ENCODE peak calls at places on chromosomes 12 and 14, in six cellular contexts. One of them, this sample, is unnamed.

GRCh38 chr12:10174986-10175614 is 3.2 kb upstream of the OLR1 start:
- DNase-seq in H1: no peak
- DNase-seq in K562: no peak
- DNase-seq in HCT116: no peak
- DNase-seq in GM12878: no peak
- DNase-seq in NT2/D1: no peak
- DNase-seq in this sample: no peak

GRCh38 chr12:8081228-8081920 is 700 bp upstream of the NECAP1 start:
- DNase-seq in H1: no peak
- DNase-seq in K562: peak
- DNase-seq in HCT116: no peak
- DNase-seq in GM12878: no peak
- DNase-seq in NT2/D1: no peak
- DNase-seq in this sample: no peak

GRCh38 chr12:71799105-71799504 is 40.5 kb upstream of the TBC1D15 start:
- DNase-seq in H1: no peak
- DNase-seq in HCT116: no peak
- DNase-seq in K562: no peak
- DNase-seq in NT2/D1: peak
- DNase-seq in GM12878: no peak
- DNase-seq in this sample: no peak

GRCh38 chr12:40615590-40615989 is 76.6 kb upstream of the CNTN1 start:
- DNase-seq in HCT116: no peak
- DNase-seq in H1: no peak
- DNase-seq in K562: no peak
- DNase-seq in GM12878: no peak
- DNase-seq in NT2/D1: no peak
- DNase-seq in this sample: no peak

GRCh38 chr14:32311294-32312009 is 17.6 kb upstream of the AKAP6 start:
- DNase-seq in HCT116: no peak
- DNase-seq in NT2/D1: no peak
- DNase-seq in K562: no peak
- DNase-seq in H1: no peak
- DNase-seq in GM12878: no peak
- DNase-seq in this sample: peak

GRCh38 chr14:59281613-59282012 is 93.1 kb downstream of the DAAM1 start:
- DNase-seq in NT2/D1: no peak
- DNase-seq in HCT116: no peak
- DNase-seq in K562: no peak
- DNase-seq in H1: no peak
- DNase-seq in GM12878: no peak
- DNase-seq in this sample: no peak

GRCh38 chr14:35643513-35643912 is 109.5 kb downstream of the INSM2 start:
- DNase-seq in K562: no peak
- DNase-seq in NT2/D1: no peak
- DNase-seq in HCT116: no peak
- DNase-seq in H1: no peak
- DNase-seq in GM12878: no peak
- DNase-seq in this sample: no peak

GRCh38 chr14:33596211-33597080 is 354.4 kb downstream of the EGLN3 start:
- DNase-seq in GM12878: no peak
- DNase-seq in HCT116: no peak
- DNase-seq in K562: no peak
- DNase-seq in NT2/D1: no peak
- DNase-seq in H1: no peak
- DNase-seq in this sample: no peak

GRCh38 chr12:67772276-67773169 is 124.0 kb downstream of the DYRK2 start:
- DNase-seq in HCT116: no peak
- DNase-seq in GM12878: no peak
- DNase-seq in NT2/D1: peak
- DNase-seq in K562: no peak
- DNase-seq in H1: peak
- DNase-seq in this sample: no peak

GRCh38 chr14:88386395-88386794 is 938 bp downstream of the SPATA7 start:
- DNase-seq in NT2/D1: no peak
- DNase-seq in H1: no peak
- DNase-seq in K562: no peak
- DNase-seq in GM12878: no peak
- DNase-seq in HCT116: no peak
- DNase-seq in this sample: no peak
- TF ChIP-seq ZNF274 in NT2/D1: no peak
- TF ChIP-seq ZNF274 in H1: no peak
- TF ChIP-seq ZNF274 in K562: no peak
- TF ChIP-seq ZNF274 in GM12878: no peak
- TF ChIP-seq ZNF274 in HCT116: no peak
- TF ChIP-seq ZNF274 in this sample: no peak

DNA sequence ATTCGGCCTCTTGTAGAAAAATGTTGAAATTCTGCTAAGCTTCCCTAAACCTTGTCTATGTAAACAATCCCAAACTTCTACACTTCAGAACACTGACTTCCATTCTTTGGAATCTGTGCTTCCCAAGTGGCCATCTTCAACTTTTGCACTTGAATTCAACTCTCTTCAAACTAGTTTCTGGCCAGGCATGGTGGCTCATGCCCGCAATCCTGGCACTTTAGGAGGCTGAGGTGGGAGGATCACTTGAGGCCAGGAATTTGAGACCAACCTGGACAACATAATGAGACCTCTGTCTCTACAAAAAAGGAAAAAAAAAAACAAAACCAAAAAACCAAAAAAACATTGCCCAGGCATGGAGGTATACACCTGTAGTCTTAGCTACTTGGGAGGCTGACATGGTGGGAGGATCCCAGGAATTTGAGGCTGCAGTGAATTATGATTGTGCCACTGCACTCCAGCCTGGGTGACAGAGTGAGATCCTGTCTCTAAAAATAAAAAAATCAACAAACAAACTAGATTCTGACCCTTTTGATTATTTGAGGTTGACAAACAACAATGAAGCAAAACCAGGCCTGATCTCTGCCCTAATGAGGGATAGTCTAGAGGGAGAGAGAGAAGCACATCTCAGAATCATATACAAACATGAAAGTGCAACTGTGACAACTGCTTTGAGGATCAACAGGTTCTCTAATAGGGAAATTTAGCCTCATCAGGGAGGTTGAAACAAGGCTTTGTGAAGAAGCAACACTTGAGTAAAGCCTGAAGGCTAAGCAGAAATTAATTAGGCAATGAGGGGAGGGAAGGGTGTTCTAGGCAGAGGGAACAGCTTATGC is 11.6 kb upstream of the C12orf75 start:
- DNase-seq in K562: no peak
- DNase-seq in HCT116: no peak
- DNase-seq in NT2/D1: no peak
- DNase-seq in GM12878: no peak
- DNase-seq in H1: no peak
- DNase-seq in this sample: no peak
- TF ChIP-seq ZNF274 in K562: no peak
- TF ChIP-seq ZNF274 in HCT116: no peak
- TF ChIP-seq ZNF274 in NT2/D1: no peak
- TF ChIP-seq ZNF274 in GM12878: no peak
- TF ChIP-seq ZNF274 in H1: no peak
- TF ChIP-seq ZNF274 in this sample: no peak

DNA sequence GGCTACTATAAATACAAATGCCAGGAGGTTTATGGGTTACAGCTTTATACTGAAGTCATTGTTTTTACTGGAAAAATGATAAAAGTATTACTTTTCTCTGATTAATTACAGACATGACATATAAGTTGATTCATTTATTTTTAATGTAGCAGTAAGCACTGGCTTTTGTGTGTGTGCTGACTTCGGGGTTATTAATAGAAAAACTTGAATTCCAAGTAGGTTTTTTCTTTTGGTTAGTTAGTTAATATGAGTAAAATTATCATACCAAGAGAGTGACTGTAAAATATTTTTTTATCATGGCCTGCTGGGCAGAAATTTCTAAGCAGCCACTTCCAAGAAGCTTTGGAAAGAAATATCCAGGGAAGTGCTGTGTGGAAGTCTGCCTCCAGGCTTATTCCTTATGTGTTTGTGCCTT is 56.4 kb downstream of the IFT81 start:
- DNase-seq in NT2/D1: no peak
- DNase-seq in K562: no peak
- DNase-seq in HCT116: no peak
- DNase-seq in GM12878: no peak
- DNase-seq in H1: no peak
- DNase-seq in this sample: no peak
- TF ChIP-seq ZNF274 in NT2/D1: no peak
- TF ChIP-seq ZNF274 in K562: no peak
- TF ChIP-seq ZNF274 in HCT116: no peak
- TF ChIP-seq ZNF274 in GM12878: no peak
- TF ChIP-seq ZNF274 in H1: no peak
- TF ChIP-seq ZNF274 in this sample: no peak

DNA sequence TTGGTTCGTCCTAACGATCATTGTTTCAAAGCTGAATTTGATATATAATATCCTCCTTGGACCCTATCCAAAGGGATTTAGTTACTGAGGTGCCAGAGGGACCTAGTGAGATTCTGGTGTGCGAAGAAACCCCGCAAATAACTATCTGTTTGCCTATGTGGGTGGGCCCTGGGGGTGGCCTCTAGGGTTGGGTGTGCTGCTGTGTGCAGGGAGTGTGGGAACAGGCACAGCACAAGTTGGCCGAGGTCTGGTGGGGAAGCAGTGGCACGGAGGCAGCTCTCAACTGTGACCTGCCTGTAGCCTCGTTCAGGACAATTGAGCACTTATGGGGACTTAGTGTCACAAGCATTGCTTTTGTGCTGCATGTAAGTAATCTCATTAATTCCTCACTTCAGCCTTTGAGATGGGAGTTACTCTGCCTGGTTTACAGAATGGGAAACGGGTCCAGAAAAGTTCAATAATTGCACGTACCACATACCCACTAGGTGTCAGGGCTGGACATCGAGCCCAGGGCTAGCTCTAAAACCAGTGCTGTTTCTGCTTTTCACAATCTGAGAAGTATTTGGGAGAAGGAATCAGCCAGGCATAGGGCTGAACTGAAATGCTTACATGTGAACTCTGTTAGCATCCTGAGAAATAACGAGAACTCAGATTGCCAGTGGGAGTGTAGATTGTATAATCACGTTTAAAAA is 58.8 kb downstream of the TECPR2 start:
- DNase-seq in K562: no peak
- DNase-seq in GM12878: no peak
- DNase-seq in NT2/D1: no peak
- DNase-seq in H1: no peak
- DNase-seq in HCT116: no peak
- DNase-seq in this sample: no peak
- TF ChIP-seq ZNF274 in K562: no peak
- TF ChIP-seq ZNF274 in GM12878: no peak
- TF ChIP-seq ZNF274 in NT2/D1: no peak
- TF ChIP-seq ZNF274 in H1: no peak
- TF ChIP-seq ZNF274 in HCT116: no peak
- TF ChIP-seq ZNF274 in this sample: no peak

DNA sequence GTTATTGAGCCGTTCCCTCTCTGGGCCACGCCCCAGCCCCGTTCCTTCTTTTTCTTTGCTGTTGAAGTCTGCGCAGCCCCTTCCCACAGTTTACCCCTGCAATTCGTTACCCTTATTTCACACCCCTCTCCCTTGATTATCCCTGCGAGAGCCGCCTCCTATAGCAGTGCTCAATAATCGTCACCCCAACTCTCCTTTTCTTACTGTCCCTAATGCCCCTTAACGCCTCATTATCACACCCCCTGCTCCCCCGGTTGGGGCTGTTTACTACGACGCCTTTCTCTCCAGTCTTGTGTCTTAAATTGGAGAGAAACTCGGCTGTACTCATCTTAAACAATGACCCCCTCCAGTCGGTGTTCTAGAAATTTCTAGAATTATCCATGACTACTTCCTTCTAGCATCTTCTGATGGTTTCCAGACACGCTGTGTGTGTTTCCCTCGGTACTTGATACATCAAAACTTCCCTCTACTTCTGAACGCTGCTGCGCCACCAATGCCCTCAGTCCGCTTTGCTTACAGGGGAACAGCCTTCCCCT is 713 bp upstream of the FBXL14 start:
- DNase-seq in NT2/D1: no peak
- DNase-seq in HCT116: no peak
- DNase-seq in K562: no peak
- DNase-seq in GM12878: no peak
- DNase-seq in H1: no peak
- DNase-seq in this sample: no peak
- TF ChIP-seq ZNF274 in NT2/D1: no peak
- TF ChIP-seq ZNF274 in HCT116: no peak
- TF ChIP-seq ZNF274 in K562: no peak
- TF ChIP-seq ZNF274 in GM12878: no peak
- TF ChIP-seq ZNF274 in H1: no peak
- TF ChIP-seq ZNF274 in this sample: no peak

This sample was measured in HepG2.